ENCODE peak calls at places on chromosome 18, in eight cellular contexts. A is tibial artery; Z is tibial nerve; I is naive thymus-derived CD4-positive, alpha-beta T cell; J is H1; D is lower lobe of right lung; Q is SK-N-SH; O is NT2/D1. P is an unnamed sample.

GRCh38 chr18:46738491-46738890 is 18.4 kb downstream of the ST8SIA5 start:
- DNase-seq in A (no peak), Z (no peak), I (no peak), J (no peak), D (no peak), Q (no peak), O (no peak), P (no peak)

GRCh38 chr18:78168526-78168925 is 811.1 kb upstream of the SALL3 start:
- DNase-seq in A (no peak), Z (no peak), I (no peak), J (no peak), D (no peak), Q (no peak), O (no peak), P (no peak)

GRCh38 chr18:78561757-78562445 is 417.7 kb upstream of the SALL3 start:
- DNase-seq in A (no peak), Z (no peak), I (no peak), J (no peak), D (no peak), Q (no peak), O (no peak), P (no peak)

GRCh38 chr18:62606106-62606505 is 83.3 kb downstream of the ZCCHC2 start:
- DNase-seq in A (no peak), Z (no peak), I (no peak), J (no peak), D (no peak), Q (no peak), O (no peak), P (no peak)

GRCh38 chr18:46070683-46071614 is 1.1 kb downstream of the PSTPIP2 start:
- DNase-seq in A (no peak), Z (no peak), I (peak; percentile 12), J (no peak), D (no peak), Q (peak; percentile 25), O (no peak), P (peak; percentile 66)

GRCh38 chr18:45621068-45621511 is 5.8 kb downstream of the SLC14A2 start:
- DNase-seq in A (peak; percentile 75), Z (peak; percentile 50), I (peak; percentile 13), J (no peak), D (no peak), Q (peak; percentile 74), O (peak; percentile 22), P (peak; percentile 82)

GRCh38 chr18:35117951-35118411 is 76.8 kb downstream of the MAPRE2 start:
- DNase-seq in A (no peak), Z (peak; percentile 8), I (no peak), J (no peak), D (no peak), Q (no peak), O (no peak), P (no peak)

GRCh38 chr18:24176727-24177416 is 38.0 kb downstream of the CABYR start:
- DNase-seq in A (no peak), Z (peak; percentile 70), I (no peak), J (peak; percentile 50), D (peak; percentile 59), Q (peak; percentile 71), O (peak; percentile 44), P (no peak)

GRCh38 chr18:54149078-54149697 is 75.3 kb downstream of the MBD2 start:
- DNase-seq in A (no peak), Z (no peak), I (no peak), J (no peak), D (no peak), Q (no peak), O (no peak), P (no peak)

GRCh38 chr18:60249388-60249787 is 123.2 kb downstream of the MC4R start:
- DNase-seq in A (no peak), Z (no peak), I (no peak), J (no peak), D (no peak), Q (no peak), O (no peak), P (no peak)

GRCh38 chr18:60247103-60247502 is 125.5 kb downstream of the MC4R start:
- DNase-seq in A (no peak), Z (no peak), I (no peak), J (no peak), D (no peak), Q (no peak), O (no peak), P (no peak)

GRCh38 chr18:60248563-60249330 is 123.8 kb downstream of the MC4R start:
- DNase-seq in A (no peak), Z (no peak), I (no peak), J (no peak), D (no peak), Q (no peak), O (no peak), P (no peak)

GRCh38 chr18:60246606-60247005 is 126.0 kb downstream of the MC4R start:
- DNase-seq in A (no peak), Z (no peak), I (no peak), J (no peak), D (no peak), Q (no peak), O (no peak), P (no peak)

GRCh38 chr18:60245096-60245495 is 127.5 kb downstream of the MC4R start:
- DNase-seq in A (no peak), Z (no peak), I (no peak), J (no peak), D (no peak), Q (no peak), O (no peak), P (no peak)
- H3K4me1 ChIP-seq in A (no peaks in the 10 kb centered on the region), Z (no peaks in the 10 kb centered on the region), I (no peaks in the 10 kb centered on the region), J (no peaks in the 10 kb centered on the region), D (no peaks in the 10 kb centered on the region), Q (no peaks in the 10 kb centered on the region), O (no peaks in the 10 kb centered on the region), P (no peaks in the 10 kb centered on the region)

GRCh38 chr18:22346968-22347611 is 70.6 kb downstream of the CTAGE1 start:
- DNase-seq in A (peak; percentile 89), Z (no peak), I (no peak), J (no peak), D (peak; percentile 78), Q (no peak), O (no peak), P (peak; percentile 89)
- H3K4me1 ChIP-seq in A (peaks cover 41% of the 10 kb centered on the region), Z (no peaks in the 10 kb centered on the region), I (peaks cover 53% of the 10 kb centered on the region), J (no peaks in the 10 kb centered on the region), D (peaks cover 58% of the 10 kb centered on the region), Q (no peaks in the 10 kb centered on the region), O (no peaks in the 10 kb centered on the region), P (peaks cover 7% of the 10 kb centered on the region)

GRCh38 chr18:77130229-77131099 is 2.1 kb downstream of the MBP start:
- DNase-seq in A (no peak), Z (no peak), I (no peak), J (no peak), D (peak; percentile 45), Q (no peak), O (no peak), P (no peak)
- H3K4me1 ChIP-seq in A (peaks cover 57% of the 10 kb centered on the region), Z (no peaks in the 10 kb centered on the region), I (peaks cover 54% of the 10 kb centered on the region), J (peaks cover 11% of the 10 kb centered on the region), D (peaks cover 60% of the 10 kb centered on the region), Q (peaks cover 5% of the 10 kb centered on the region), O (peaks cover 3% of the 10 kb centered on the region), P (peaks cover 36% of the 10 kb centered on the region)

GRCh38 chr18:51170689-51171088 is 26.8 kb downstream of the MEX3C start:
- DNase-seq in A (no peak), Z (no peak), I (no peak), J (no peak), D (no peak), Q (no peak), O (no peak), P (no peak)

GRCh38 chr18:51169731-51170130 is 27.8 kb downstream of the MEX3C start:
- DNase-seq in A (no peak), Z (no peak), I (no peak), J (no peak), D (no peak), Q (no peak), O (no peak), P (no peak)

GRCh38 chr18:51168960-51169662 is 28.4 kb downstream of the MEX3C start:
- DNase-seq in A (no peak), Z (no peak), I (no peak), J (no peak), D (no peak), Q (no peak), O (no peak), P (no peak)

GRCh38 chr18:51171208-51171607 is 26.3 kb downstream of the MEX3C start:
- DNase-seq in A (no peak), Z (no peak), I (no peak), J (no peak), D (no peak), Q (no peak), O (no peak), P (no peak)

DNA sequence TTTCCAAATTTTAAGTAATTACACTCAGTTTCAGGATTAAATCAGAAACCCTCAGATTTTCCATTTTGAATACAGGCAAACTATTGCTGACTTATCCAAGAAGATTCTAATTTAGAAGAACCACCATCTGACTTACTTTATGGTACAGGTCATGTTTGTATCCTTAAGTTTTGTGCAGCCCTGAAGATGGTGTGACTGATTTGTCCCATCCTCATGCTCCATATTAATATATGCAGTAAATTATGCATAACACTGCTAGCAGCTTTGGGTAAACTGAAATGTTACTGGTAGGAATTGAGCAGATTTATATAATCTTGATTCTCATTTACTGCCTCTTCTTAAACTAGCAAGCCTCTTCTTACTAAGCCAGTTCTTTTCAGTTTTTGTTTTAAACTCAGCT is 25.9 kb downstream of the MEX3C start:
- DNase-seq in A (no peak), Z (no peak), I (no peak), J (no peak), D (no peak), Q (no peak), O (no peak), P (no peak)
- H3K4me1 ChIP-seq in A (no peaks in the 10 kb centered on the region), Z (no peaks in the 10 kb centered on the region), I (no peaks in the 10 kb centered on the region), J (peaks cover 7% of the 10 kb centered on the region), D (no peaks in the 10 kb centered on the region), Q (no peaks in the 10 kb centered on the region), O (no peaks in the 10 kb centered on the region), P (no peaks in the 10 kb centered on the region)

DNA sequence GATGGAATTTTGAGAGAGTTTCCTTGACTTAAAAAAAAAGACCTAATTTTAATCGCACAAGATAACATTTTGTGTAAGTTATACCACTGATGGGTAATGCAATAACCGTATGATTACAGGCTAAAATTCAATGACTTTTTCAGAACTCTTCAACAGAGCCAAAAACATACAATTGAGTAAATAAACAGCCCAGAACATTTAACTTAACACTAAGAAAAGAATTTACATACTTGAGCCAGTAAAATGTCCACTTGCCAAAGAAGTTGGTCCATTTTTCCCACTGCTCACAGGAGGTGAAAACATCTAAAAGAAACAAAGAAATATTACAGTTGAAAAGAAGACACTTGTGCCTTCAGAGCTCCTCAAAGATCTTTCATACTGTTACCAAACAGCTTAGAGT is 2.9 kb downstream of the TCF4 start:
- DNase-seq in A (no peak), Z (no peak), I (no peak), J (no peak), D (no peak), Q (no peak), O (no peak), P (no peak)
- H3K4me1 ChIP-seq in A (peaks cover 14% of the 10 kb centered on the region), Z (no peaks in the 10 kb centered on the region), I (no peaks in the 10 kb centered on the region), J (peaks cover 31% of the 10 kb centered on the region), D (peaks cover 9% of the 10 kb centered on the region), Q (peaks cover 30% of the 10 kb centered on the region), O (peaks cover 2% of the 10 kb centered on the region), P (peaks cover 3% of the 10 kb centered on the region)

P was measured in ascending aorta.